ENCODE peak calls at places on chromosomes 3 and 15, in six cellular contexts. H is fibroblast of lung; L is uterus; J is CD8-positive, alpha-beta T cell; A is ovary; C is Peyer's patch. X is an unnamed sample.

GRCh38 chr3:192844366-192844765 is 73.3 kb downstream of the MB21D2 start:
- DNase-seq in H (no peak), L (no peak), J (no peak), A (no peak), C (no peak), X (no peak)

GRCh38 chr3:194364652-194365434 is 4.7 kb downstream of the LRRC15 start:
- DNase-seq in H (peak), L (no peak), J (no peak), A (peak), C (no peak), X (no peak)

GRCh38 chr3:188697127-188697526 is 474.6 kb upstream of the TPRG1 start:
- DNase-seq in H (no peak), L (no peak), J (no peak), A (no peak), C (no peak), X (no peak)

GRCh38 chr3:170643831-170644230 is 58.0 kb upstream of the SLC7A14 start:
- DNase-seq in H (no peak), L (no peak), J (no peak), A (no peak), C (no peak), X (no peak)

GRCh38 chr3:40128169-40128568 is 181.3 kb upstream of the EIF1B start:
- DNase-seq in H (no peak), L (no peak), J (no peak), A (no peak), C (no peak), X (no peak)

GRCh38 chr15:40847225-40847961 is 3.5 kb downstream of the SPINT1 start:
- DNase-seq in H (peak), L (no peak), J (no peak), A (no peak), C (peak), X (peak)

GRCh38 chr3:114363554-114364202 is 69.8 kb downstream of the TIGIT start:
- DNase-seq in H (peak), L (no peak), J (no peak), A (no peak), C (no peak), X (no peak)

GRCh38 chr3:49029563-49029884 is 326 bp upstream of the IMPDH2 start:
- DNase-seq in H (no peak), L (no peak), J (no peak), A (no peak), C (no peak), X (no peak)

GRCh38 chr3:196996454-196997265 is 28.0 kb upstream of the PIGZ start:
- DNase-seq in H (no peak), L (no peak), J (no peak), A (peak), C (peak), X (no peak)

GRCh38 chr15:62390793-62391543 is 225.9 kb upstream of the C2CD4B start:
- DNase-seq in H (peak), L (peak), J (peak), A (peak), C (peak), X (no peak)

GRCh38 chr3:105473521-105474223 is 107.0 kb downstream of the ALCAM start:
- DNase-seq in H (peak), L (no peak), J (no peak), A (no peak), C (no peak), X (no peak)

GRCh38 chr15:42549052-42549491 is 434 bp downstream of the HAUS2 start:
- DNase-seq in H (peak), L (peak), J (peak), A (no peak), C (no peak), X (peak)

GRCh38 chr3:32176989-32177701 is 61.3 kb upstream of the CMTM8 start:
- DNase-seq in H (peak), L (no peak), J (no peak), A (no peak), C (no peak), X (peak)

GRCh38 chr3:115518100-115518852 is 105.0 kb upstream of the GAP43 start:
- DNase-seq in H (peak), L (peak), J (no peak), A (no peak), C (no peak), X (no peak)

GRCh38 chr15:66839511-66840112 is 137.6 kb downstream of the SMAD6 start:
- DNase-seq in H (peak), L (no peak), J (no peak), A (no peak), C (no peak), X (no peak)

GRCh38 chr3:144182501-144182900 is 210.9 kb downstream of the DIPK2A start:
- DNase-seq in H (no peak), L (no peak), J (no peak), A (no peak), C (no peak), X (no peak)

GRCh38 chr3:17942856-17943255 is 200.4 kb upstream of the TBC1D5 start:
- DNase-seq in H (peak), L (no peak), J (no peak), A (no peak), C (no peak), X (no peak)

GRCh38 chr3:179837374-179837773 is 184.5 kb downstream of the USP13 start:
- DNase-seq in H (no peak), L (no peak), J (no peak), A (no peak), C (no peak), X (no peak)

GRCh38 chr15:55968923-55969322 is 24.5 kb downstream of the NEDD4 start:
- DNase-seq in H (no peak), L (no peak), J (no peak), A (no peak), C (no peak), X (no peak)

GRCh38 chr3:193782280-193782654 is 189.3 kb downstream of the OPA1 start:
- DNase-seq in H (peak), L (no peak), J (no peak), A (no peak), C (no peak), X (no peak)

GRCh38 chr3:129604223-129604941 is 2.1 kb downstream of the PLXND1 start:
- DNase-seq in H (no peak), L (no peak), J (no peak), A (no peak), C (no peak), X (no peak)

GRCh38 chr3:156300929-156301806 is 180.8 kb downstream of the KCNAB1 start:
- DNase-seq in H (no peak), L (no peak), J (no peak), A (no peak), C (no peak), X (peak)

GRCh38 chr3:197960694-197961581 is 921 bp downstream of the LMLN start:
- DNase-seq in H (no peak), L (no peak), J (no peak), A (no peak), C (no peak), X (no peak)

GRCh38 chr3:143697975-143698374 is 150.3 kb downstream of the SLC9A9 start:
- DNase-seq in H (no peak), L (no peak), J (no peak), A (no peak), C (no peak), X (no peak)

GRCh38 chr3:37262816-37263393 is 88.5 kb upstream of the LRRFIP2 start:
- DNase-seq in H (peak), L (no peak), J (no peak), A (no peak), C (no peak), X (no peak)

GRCh38 chr15:28082891-28083688 is 16.0 kb downstream of the OCA2 start:
- DNase-seq in H (no peak), L (no peak), J (no peak), A (no peak), C (peak), X (no peak)

GRCh38 chr3:50656417-50657195 is 18.1 kb upstream of the DOCK3 start:
- DNase-seq in H (no peak), L (no peak), J (no peak), A (no peak), C (peak), X (no peak)

GRCh38 chr3:108183178-108183577 is 39.0 kb downstream of the IFT57 start:
- DNase-seq in H (peak), L (no peak), J (no peak), A (no peak), C (no peak), X (peak)

GRCh38 chr3:152472606-152472954 is 203.9 kb downstream of the MBNL1 start:
- DNase-seq in H (no peak), L (no peak), J (no peak), A (no peak), C (no peak), X (no peak)

GRCh38 chr15:67130673-67131601 is 65.5 kb downstream of the SMAD3 start:
- DNase-seq in H (no peak), L (peak), J (no peak), A (no peak), C (no peak), X (no peak)

GRCh38 chr3:106957021-106957420 is 420.2 kb upstream of the CCDC54 start:
- DNase-seq in H (peak), L (no peak), J (no peak), A (no peak), C (no peak), X (no peak)
- H3K4me3 ChIP-seq in H (no peak), L (no peak), J (no peak), A (no peak), C (no peak), X (no peak)

DNA sequence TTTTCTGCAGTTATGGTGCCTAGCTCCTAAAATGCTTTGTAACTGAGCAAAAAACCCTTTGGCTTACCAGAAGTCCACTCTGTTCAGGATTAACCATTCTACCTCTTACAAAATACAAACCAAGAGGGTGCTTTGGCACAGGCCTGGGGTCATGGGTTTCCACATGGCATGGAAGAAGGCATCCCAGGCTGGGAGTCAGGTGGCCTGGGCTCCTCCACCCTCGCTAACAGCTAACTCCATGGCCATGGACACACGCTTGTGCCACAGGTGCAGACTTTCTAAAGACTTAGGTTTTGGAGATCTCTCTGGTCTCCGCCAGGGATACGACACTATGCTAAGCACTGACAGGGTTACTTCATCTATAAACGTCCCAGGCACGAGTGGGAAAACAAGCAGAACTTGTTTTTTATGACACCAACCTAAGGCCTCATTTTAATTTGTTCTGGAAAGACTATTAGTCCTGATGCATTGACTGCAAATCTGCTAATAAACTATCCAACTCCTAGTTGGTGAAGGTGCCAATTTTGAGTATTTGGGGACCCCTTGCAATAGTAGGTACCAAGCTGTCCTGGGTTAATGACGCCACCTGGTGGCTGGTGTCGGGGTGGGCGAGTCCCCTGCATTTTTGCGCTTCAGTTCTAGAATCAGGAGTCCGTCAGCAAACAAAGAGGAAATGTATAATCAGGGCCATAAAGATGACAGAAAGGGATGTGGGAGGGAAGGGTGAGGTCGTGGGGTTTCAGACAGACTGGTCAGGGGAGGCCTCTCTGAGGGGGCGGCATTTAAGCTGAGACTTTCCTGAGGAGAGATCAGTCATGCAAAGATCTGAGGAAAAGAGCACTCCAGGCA is 10.3 kb upstream of the ALDH1A3 start:
- DNase-seq in H (no peak), L (no peak), J (no peak), A (no peak), C (no peak), X (no peak)
- TF ChIP-seq CTCF in H (peak), L (no peak), J (peak), A (no peak), C (no peak), X (no peak)

DNA sequence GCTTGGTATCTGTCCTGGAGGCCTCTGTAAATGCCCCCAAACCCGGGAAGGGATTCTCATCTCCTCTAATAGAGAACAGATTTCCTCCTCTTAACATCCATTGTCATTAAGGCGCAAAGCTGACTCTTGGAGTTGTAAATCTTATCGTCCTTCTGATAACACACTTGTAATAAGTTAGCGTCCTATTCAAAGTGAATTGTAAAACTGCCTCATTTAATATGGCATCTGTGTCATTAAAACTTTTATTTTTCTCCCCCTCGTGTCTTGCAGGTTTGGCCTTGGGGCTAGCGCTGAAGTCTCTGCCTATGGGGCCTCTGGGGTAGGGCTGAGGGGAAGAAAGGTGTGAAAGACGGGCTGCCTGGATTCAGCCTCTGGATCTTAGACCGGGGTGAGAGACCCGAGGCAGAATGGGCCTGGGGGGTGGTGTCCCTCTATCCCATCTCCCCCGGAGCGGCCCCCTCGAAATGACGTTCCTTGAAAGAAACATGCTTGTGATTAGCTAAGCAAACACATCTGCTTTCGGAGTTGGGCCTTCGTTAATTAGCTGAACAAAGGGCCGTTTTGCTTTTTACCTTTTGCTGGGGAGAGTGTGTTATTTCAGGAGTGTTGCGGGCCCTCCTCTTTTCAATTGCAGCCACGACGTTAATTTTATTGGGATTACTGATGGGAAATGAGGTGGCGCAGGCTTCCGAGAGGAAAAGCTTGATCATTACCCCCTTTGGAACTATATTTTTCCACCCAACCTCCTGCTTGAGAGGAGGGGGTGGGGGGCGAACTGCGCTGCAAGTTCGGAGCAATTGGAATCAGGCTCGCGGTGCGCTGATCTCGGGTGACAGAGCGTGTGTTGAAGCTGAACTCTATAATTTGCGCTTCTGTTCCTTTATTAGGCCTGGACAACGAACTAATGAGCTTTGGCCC is 12.4 kb downstream of the NR2F2 start:
- DNase-seq in H (peak), L (peak), J (no peak), A (peak), C (no peak), X (no peak)
- H3K27ac ChIP-seq in H (peak), L (peak), J (no peak), A (peak), C (peak), X (no peak)

DNA sequence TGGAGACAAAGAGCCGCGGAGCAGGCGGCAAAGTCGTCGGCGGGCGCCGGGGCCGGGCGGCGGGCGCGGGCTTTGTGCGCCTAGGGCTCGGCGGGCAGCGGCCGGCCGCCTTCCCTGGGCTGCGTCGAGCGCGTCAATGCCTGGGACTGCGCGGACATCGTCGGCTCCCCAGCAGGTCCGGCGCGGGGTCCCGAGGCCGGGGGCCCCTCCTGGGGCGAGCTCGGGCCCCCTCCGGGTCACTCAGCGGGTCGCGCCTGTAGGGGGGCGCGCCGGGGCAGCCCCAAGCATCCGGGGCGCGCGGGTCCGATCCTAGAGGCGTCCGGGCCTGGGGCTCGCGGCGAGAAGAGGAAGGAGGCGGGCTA is 761 bp downstream of the TLE3 start:
- DNase-seq in H (peak), L (no peak), J (no peak), A (peak), C (no peak), X (no peak)
- H3K4me3 ChIP-seq in H (peak), L (peak), J (peak), A (peak), C (peak), X (peak)

GRCh38 chr3:30401971-30402370 is 204.4 kb upstream of the TGFBR2 start:
- DNase-seq in H (peak), L (no peak), J (no peak), A (no peak), C (no peak), X (no peak)
- TF ChIP-seq CTCF in H (no peak), L (no peak), J (no peak), A (no peak), C (no peak), X (no peak)

GRCh38 chr15:25829075-25829474 is 34.1 kb downstream of the ATP10A start:
- DNase-seq in H (peak), L (no peak), J (no peak), A (no peak), C (no peak), X (no peak)
- H3K27ac ChIP-seq in H (no peak), L (no peak), J (no peak), A (no peak), C (no peak), X (no peak)

GRCh38 chr15:77064539-77065308 is 6.2 kb downstream of the TSPAN3 start:
- DNase-seq in H (peak), L (no peak), J (no peak), A (no peak), C (no peak), X (no peak)
- H3K4me3 ChIP-seq in H (no peak), L (no peak), J (no peak), A (no peak), C (no peak), X (no peak)

GRCh38 chr15:59751552-59752413 is 62.7 kb upstream of the BNIP2 start:
- DNase-seq in H (no peak), L (no peak), J (no peak), A (no peak), C (no peak), X (no peak)
- TF ChIP-seq CTCF in H (no peak), L (no peak), J (peak), A (no peak), C (peak), X (peak)